ENCODE peak calls at places on chromosomes 13 and 19, in ten cellular contexts. A is activated T-cell treated with anti-CD3 and anti-CD28 coated beads, Interleukin-2, amount 50 U/mL, for 72 hours; W is anterior cingulate cortex; H is endothelial cell; Z is colonic mucosa; Y is heart right ventricle; G is PC-3; S is islet precursor cell; L is A172; M is stimulated activated naive CD4-positive, alpha-beta T cell treated with Interleukin-2 at 50 U/mL for 16 hours. V is an unnamed sample.

GRCh38 chr19:29551774-29552173 is 26.0 kb downstream of the VSTM2B start:
- DNase-seq in A (no peak), W (no peak), H (no peak), Z (no peak), Y (no peak), G (no peak), S (peak), L (no peak), M (no peak), V (no peak)

GRCh38 chr13:109745702-109746101 is 40.7 kb downstream of the IRS2 start:
- DNase-seq in A (no peak), W (no peak), H (no peak), Z (no peak), Y (no peak), G (no peak), S (no peak), L (no peak), M (no peak), V (no peak)

GRCh38 chr19:49514151-49514550 is 1.7 kb downstream of the FCGRT start:
- DNase-seq in A (no peak), W (no peak), H (no peak), Z (no peak), Y (no peak), G (no peak), S (no peak), L (no peak), M (no peak), V (peak)

GRCh38 chr19:4988770-4989251 is 19.9 kb downstream of the KDM4B start:
- DNase-seq in A (no peak), W (no peak), H (no peak), Z (no peak), Y (peak), G (no peak), S (peak), L (peak), M (no peak), V (peak)

GRCh38 chr19:4831351-4832340 is at the start of gene TICAM1:
- DNase-seq in A (peak), W (no peak), H (peak), Z (peak), Y (peak), G (peak), S (peak), L (peak), M (peak), V (no peak)

GRCh38 chr13:90238433-90238832 is 1109.1 kb upstream of the MIR17HG start:
- DNase-seq in A (no peak), W (no peak), H (no peak), Z (no peak), Y (no peak), G (peak), S (peak), L (peak), M (no peak), V (peak)

GRCh38 chr19:595326-596262 is 5.9 kb downstream of the HCN2 start:
- DNase-seq in A (no peak), W (no peak), H (no peak), Z (no peak), Y (no peak), G (no peak), S (no peak), L (no peak), M (no peak), V (no peak)

GRCh38 chr13:30159446-30159839 is 147.9 kb downstream of the KATNAL1 start:
- DNase-seq in A (peak), W (no peak), H (no peak), Z (no peak), Y (no peak), G (peak), S (peak), L (peak), M (peak), V (no peak)

GRCh38 chr13:85725433-85725832 is 73.8 kb downstream of the SLITRK6 start:
- DNase-seq in A (no peak), W (no peak), H (no peak), Z (no peak), Y (no peak), G (peak), S (no peak), L (no peak), M (no peak), V (no peak)

GRCh38 chr19:2811221-2811722 is 8.4 kb upstream of the ZNF554 start:
- DNase-seq in A (no peak), W (no peak), H (no peak), Z (peak), Y (no peak), G (no peak), S (no peak), L (no peak), M (no peak), V (no peak)

GRCh38 chr19:45640849-45641273 is 1.7 kb upstream of the EML2 start:
- DNase-seq in A (peak), W (no peak), H (no peak), Z (peak), Y (no peak), G (peak), S (peak), L (no peak), M (no peak), V (peak)

GRCh38 chr13:113120300-113121182 is 2.1 kb upstream of the F10 start:
- DNase-seq in A (no peak), W (no peak), H (no peak), Z (no peak), Y (no peak), G (no peak), S (peak), L (no peak), M (no peak), V (no peak)

GRCh38 chr13:48626077-48626449 is 27.7 kb upstream of the CYSLTR2 start:
- DNase-seq in A (no peak), W (no peak), H (no peak), Z (no peak), Y (peak), G (no peak), S (no peak), L (no peak), M (no peak), V (no peak)

V was measured in ELF-1.